ENCODE peak calls at places on chromosomes 11 and 22, in seven cellular contexts. W, I, B, Q, L, V and F are unnamed samples.

GRCh38 chr11:93089474-93090102 is 108.2 kb downstream of the SLC36A4 start:
- DNase-seq in Q (no peak), L (peak), V (no peak), B (no peak), I (no peak), W (peak), F (peak)

GRCh38 chr11:69744435-69744834 is 30.7 kb downstream of the FGF4 start:
- DNase-seq in I (no peak), W (no peak), V (no peak), Q (no peak), L (no peak), B (no peak), F (no peak)

GRCh38 chr11:116984589-116984988 is 113.6 kb downstream of the SIK3 start:
- DNase-seq in W (no peak), V (no peak), I (no peak), Q (no peak), L (no peak), B (no peak), F (no peak)

GRCh38 chr11:24421766-24422165 is 75.1 kb upstream of the LUZP2 start:
- DNase-seq in I (no peak), V (no peak), Q (no peak), L (no peak), B (no peak), W (no peak), F (no peak)

GRCh38 chr11:83663446-83663845 is 377.3 kb upstream of the CCDC90B start:
- DNase-seq in L (no peak), B (no peak), Q (no peak), I (no peak), V (no peak), W (no peak), F (no peak)

GRCh38 chr11:28384418-28384817 is 276.2 kb downstream of the METTL15 start:
- DNase-seq in Q (no peak), W (no peak), B (no peak), V (no peak), I (no peak), L (no peak), F (no peak)

GRCh38 chr22:32847067-32847491 is 45.6 kb downstream of the TIMP3 start:
- DNase-seq in B (no peak), Q (no peak), W (no peak), L (no peak), I (no peak), V (no peak), F (no peak)

GRCh38 chr11:107218123-107219084 is 200.1 kb upstream of the GUCY1A2 start:
- DNase-seq in W (no peak), V (no peak), B (no peak), L (no peak), Q (no peak), I (peak), F (no peak)

GRCh38 chr11:9568854-9569587 is 4.4 kb upstream of the WEE1 start:
- DNase-seq in Q (no peak), L (no peak), I (peak), W (peak), V (no peak), B (no peak), F (no peak)

GRCh38 chr11:133122260-133122659 is 410.0 kb downstream of the OPCML start:
- DNase-seq in B (no peak), W (no peak), Q (no peak), L (no peak), V (no peak), I (no peak), F (no peak)

GRCh38 chr11:93220078-93220477 is 22.3 kb upstream of the SLC36A4 start:
- DNase-seq in V (no peak), W (no peak), Q (no peak), B (no peak), L (no peak), I (no peak), F (no peak)

GRCh38 chr11:72781313-72782080 is 12.3 kb downstream of the STARD10 start:
- DNase-seq in W (peak), Q (no peak), V (no peak), L (peak), B (peak), I (no peak), F (no peak)

GRCh38 chr22:18068381-18068988 is 9.3 kb upstream of the PEX26 start:
- DNase-seq in L (no peak), B (no peak), V (no peak), W (no peak), Q (no peak), I (no peak), F (no peak)

GRCh38 chr11:123487157-123487744 is 57.2 kb downstream of the GRAMD1B start:
- DNase-seq in Q (no peak), B (no peak), I (no peak), W (no peak), L (no peak), V (peak), F (no peak)

GRCh38 chr11:1257366-1257765 is 34.5 kb downstream of the MUC5B start:
- DNase-seq in V (no peak), I (no peak), B (no peak), L (no peak), W (no peak), Q (no peak), F (no peak)

GRCh38 chr11:73323464-73323863 is 15.4 kb downstream of the ARHGEF17 start:
- DNase-seq in B (no peak), Q (no peak), I (no peak), W (no peak), V (no peak), L (no peak), F (no peak)

GRCh38 chr11:123696183-123696582 is 41.8 kb upstream of the SCN3B start:
- DNase-seq in B (no peak), I (no peak), W (no peak), V (no peak), Q (no peak), L (no peak), F (no peak)

GRCh38 chr11:15268598-15268997 is 153.9 kb downstream of the INSC start:
- DNase-seq in B (no peak), Q (no peak), I (no peak), V (no peak), L (no peak), W (no peak), F (no peak)

GRCh38 chr11:126748097-126748756 is 252.3 kb downstream of the KIRREL3 start:
- DNase-seq in W (no peak), L (peak), I (peak), Q (no peak), B (no peak), V (no peak), F (no peak)

GRCh38 chr11:77203901-77204755 is 76.1 kb downstream of the MYO7A start:
- DNase-seq in Q (no peak), V (peak), I (no peak), L (no peak), W (no peak), B (no peak), F (no peak)

GRCh38 chr22:35854334-35854733 is 136.7 kb downstream of the APOL5 start:
- DNase-seq in V (no peak), L (no peak), I (no peak), B (no peak), Q (no peak), W (no peak), F (no peak)

GRCh38 chr11:16607675-16608644 is 130.5 kb upstream of the C11orf58 start:
- DNase-seq in B (no peak), Q (no peak), W (no peak), L (peak), V (no peak), I (no peak), F (peak)

GRCh38 chr22:48722661-48723060 is 1105.0 kb downstream of the BRD1 start:
- DNase-seq in V (peak), I (no peak), W (no peak), B (no peak), Q (no peak), L (no peak), F (no peak)

GRCh38 chr11:119361056-119361787 is 14.7 kb upstream of the MFRP start:
- DNase-seq in Q (no peak), I (peak), L (peak), B (no peak), W (peak), V (peak), F (no peak)

GRCh38 chr11:45590743-45591142 is 74.7 kb downstream of the CHST1 start:
- DNase-seq in V (no peak), Q (no peak), B (no peak), I (peak), W (no peak), L (no peak), F (peak)

GRCh38 chr11:77092382-77092781 is 10.3 kb upstream of the OMP start:
- DNase-seq in B (no peak), W (no peak), I (no peak), V (peak), L (no peak), Q (no peak), F (no peak)

GRCh38 chr22:38696606-38697005 is 4.1 kb downstream of the JOSD1 start:
- DNase-seq in B (no peak), W (no peak), I (no peak), V (no peak), L (no peak), Q (no peak), F (no peak)

GRCh38 chr11:115267871-115268270 is 236.3 kb downstream of the CADM1 start:
- DNase-seq in W (peak), L (no peak), B (no peak), V (no peak), Q (no peak), I (no peak), F (no peak)

GRCh38 chr22:36731916-36732315 is 28.4 kb upstream of the CACNG2 start:
- DNase-seq in L (no peak), B (no peak), Q (no peak), V (no peak), W (no peak), I (no peak), F (no peak)

GRCh38 chr11:66124564-66124963 is 54.5 kb downstream of the PACS1 start:
- DNase-seq in Q (no peak), B (no peak), W (no peak), L (no peak), I (no peak), V (no peak), F (no peak)

GRCh38 chr11:119309953-119310681 is 6.8 kb downstream of the MCAM start:
- DNase-seq in B (no peak), Q (no peak), W (no peak), V (no peak), L (no peak), I (no peak), F (no peak)

GRCh38 chr22:32583921-32584335 is 109.3 kb downstream of the FBXO7 start:
- DNase-seq in I (no peak), Q (no peak), B (no peak), V (no peak), W (no peak), L (no peak), F (no peak)

GRCh38 chr11:17117262-17117661 is 39.8 kb upstream of the RPS13 start:
- DNase-seq in B (no peak), I (no peak), V (no peak), W (no peak), Q (no peak), L (no peak), F (no peak)

GRCh38 chr22:41330169-41330568 is 28.8 kb downstream of the ZC3H7B start:
- DNase-seq in L (no peak), B (no peak), Q (no peak), I (no peak), W (no peak), V (no peak), F (no peak)

GRCh38 chr11:59658036-59658435 is 10.8 kb downstream of the PATL1 start:
- DNase-seq in V (no peak), L (no peak), W (no peak), Q (no peak), I (no peak), B (no peak), F (no peak)

GRCh38 chr11:15793032-15793996 is 563.0 kb downstream of the SOX6 start:
- DNase-seq in I (no peak), Q (no peak), B (no peak), L (no peak), V (no peak), W (no peak), F (no peak)

GRCh38 chr11:91790873-91791468 is 433.6 kb upstream of the FAT3 start:
- DNase-seq in Q (no peak), V (no peak), I (no peak), W (no peak), L (no peak), B (no peak), F (no peak)